ENCODE peak calls at places on chromosome 16, in six cellular contexts. One of them, this sample, is unnamed.

GRCh38 chr16:1979271-1980025 is 1.8 kb downstream of the NOXO1 start:
- DNase-seq in HCT116: no peak
- DNase-seq in breast epithelium: no peak
- DNase-seq in stomach: peak
- DNase-seq in ovary: no peak
- DNase-seq in H1: no peak
- DNase-seq in this sample: no peak

GRCh38 chr16:19809121-19809635 is 75.5 kb downstream of the GPRC5B start:
- DNase-seq in HCT116: no peak
- DNase-seq in breast epithelium: no peak
- DNase-seq in stomach: peak
- DNase-seq in ovary: no peak
- DNase-seq in H1: no peak
- DNase-seq in this sample: no peak

GRCh38 chr16:12017583-12017982 is 41.0 kb downstream of the SNX29 start:
- DNase-seq in HCT116: no peak
- DNase-seq in breast epithelium: no peak
- DNase-seq in stomach: no peak
- DNase-seq in ovary: no peak
- DNase-seq in H1: no peak
- DNase-seq in this sample: no peak

GRCh38 chr16:50259334-50260205 is 6.8 kb upstream of the ADCY7 start:
- DNase-seq in HCT116: no peak
- DNase-seq in breast epithelium: no peak
- DNase-seq in stomach: peak
- DNase-seq in ovary: peak
- DNase-seq in H1: no peak
- DNase-seq in this sample: peak

GRCh38 chr16:11240636-11241473 is 15.1 kb downstream of the SOCS1 start:
- DNase-seq in HCT116: no peak
- DNase-seq in breast epithelium: no peak
- DNase-seq in stomach: peak
- DNase-seq in ovary: no peak
- DNase-seq in H1: no peak
- DNase-seq in this sample: no peak

GRCh38 chr16:49460786-49461470 is 87.3 kb downstream of the C16orf78 start:
- DNase-seq in HCT116: no peak
- DNase-seq in breast epithelium: no peak
- DNase-seq in stomach: peak
- DNase-seq in ovary: no peak
- DNase-seq in H1: no peak
- DNase-seq in this sample: no peak

GRCh38 chr16:88306860-88307545 is 75.8 kb upstream of the ZNF469 start:
- DNase-seq in HCT116: no peak
- DNase-seq in breast epithelium: peak
- DNase-seq in stomach: no peak
- DNase-seq in ovary: peak
- DNase-seq in H1: no peak
- DNase-seq in this sample: peak

GRCh38 chr16:75105306-75106061 is 11.1 kb downstream of the LDHD start:
- DNase-seq in HCT116: no peak
- DNase-seq in breast epithelium: no peak
- DNase-seq in stomach: no peak
- DNase-seq in ovary: peak
- DNase-seq in H1: no peak
- DNase-seq in this sample: no peak

GRCh38 chr16:48487287-48487686 is 102.1 kb upstream of the SIAH1 start:
- DNase-seq in HCT116: no peak
- DNase-seq in breast epithelium: no peak
- DNase-seq in stomach: no peak
- DNase-seq in ovary: no peak
- DNase-seq in H1: no peak
- DNase-seq in this sample: no peak

GRCh38 chr16:50302472-50303005 is 36.2 kb downstream of the ADCY7 start:
- DNase-seq in HCT116: no peak
- DNase-seq in breast epithelium: no peak
- DNase-seq in stomach: no peak
- DNase-seq in ovary: peak
- DNase-seq in H1: no peak
- DNase-seq in this sample: peak

GRCh38 chr16:1914084-1914608 is 4.1 kb downstream of the HS3ST6 start:
- DNase-seq in HCT116: no peak
- DNase-seq in breast epithelium: no peak
- DNase-seq in stomach: no peak
- DNase-seq in ovary: no peak
- DNase-seq in H1: no peak
- DNase-seq in this sample: no peak

GRCh38 chr16:76278976-76279375 is 1.8 kb downstream of the CNTNAP4 start:
- DNase-seq in HCT116: no peak
- DNase-seq in breast epithelium: no peak
- DNase-seq in stomach: no peak
- DNase-seq in ovary: no peak
- DNase-seq in H1: no peak
- DNase-seq in this sample: no peak

GRCh38 chr16:70018254-70018653 is 67.1 kb downstream of the CLEC18A start:
- DNase-seq in HCT116: peak
- DNase-seq in breast epithelium: no peak
- DNase-seq in stomach: no peak
- DNase-seq in ovary: no peak
- DNase-seq in H1: no peak
- DNase-seq in this sample: no peak

GRCh38 chr16:5768445-5768844 is 670.9 kb upstream of the EEF2KMT start:
- DNase-seq in HCT116: no peak
- DNase-seq in breast epithelium: no peak
- DNase-seq in stomach: no peak
- DNase-seq in ovary: no peak
- DNase-seq in H1: no peak
- DNase-seq in this sample: no peak

GRCh38 chr16:89759742-89760366 is 38.5 kb downstream of the ZNF276 start:
- DNase-seq in HCT116: no peak
- DNase-seq in breast epithelium: no peak
- DNase-seq in stomach: no peak
- DNase-seq in ovary: no peak
- DNase-seq in H1: no peak
- DNase-seq in this sample: no peak

GRCh38 chr16:67862623-67863583 is 9.9 kb upstream of the EDC4 start:
- DNase-seq in HCT116: no peak
- DNase-seq in breast epithelium: no peak
- DNase-seq in stomach: peak
- DNase-seq in ovary: no peak
- DNase-seq in H1: no peak
- DNase-seq in this sample: peak

GRCh38 chr16:49937886-49938285 is 82.0 kb upstream of the ZNF423 start:
- DNase-seq in HCT116: no peak
- DNase-seq in breast epithelium: no peak
- DNase-seq in stomach: peak
- DNase-seq in ovary: no peak
- DNase-seq in H1: no peak
- DNase-seq in this sample: no peak

GRCh38 chr16:22979038-22979437 is 165.1 kb downstream of the HS3ST2 start:
- DNase-seq in HCT116: no peak
- DNase-seq in breast epithelium: no peak
- DNase-seq in stomach: no peak
- DNase-seq in ovary: no peak
- DNase-seq in H1: no peak
- DNase-seq in this sample: no peak

GRCh38 chr16:48613061-48613957 is 3.3 kb upstream of the N4BP1 start:
- DNase-seq in HCT116: no peak
- DNase-seq in breast epithelium: no peak
- DNase-seq in stomach: peak
- DNase-seq in ovary: no peak
- DNase-seq in H1: no peak
- DNase-seq in this sample: no peak

DNA sequence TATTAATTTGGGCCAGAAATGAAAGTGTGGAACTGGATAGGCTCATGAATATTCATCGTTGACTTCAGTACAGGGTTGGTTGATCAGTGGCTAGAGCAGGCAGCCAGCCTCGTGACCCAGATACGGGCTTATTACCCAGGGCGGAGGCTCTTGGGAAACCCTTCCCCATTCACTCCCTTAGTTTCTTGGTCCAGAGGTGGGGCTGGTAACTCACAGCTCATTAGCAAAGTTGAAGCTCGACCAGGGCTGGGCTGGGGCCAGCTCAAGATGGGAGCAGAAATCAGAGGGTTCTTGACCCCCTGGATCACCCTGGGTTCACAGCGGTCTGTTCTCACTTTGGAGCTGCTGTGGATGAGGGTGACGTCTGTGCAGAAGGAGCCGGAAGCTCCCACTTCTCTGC is 44.6 kb upstream of the GSE1 start:
- DNase-seq in HCT116: no peak
- DNase-seq in breast epithelium: no peak
- DNase-seq in stomach: peak
- DNase-seq in ovary: no peak
- DNase-seq in H1: no peak
- DNase-seq in this sample: no peak
- TF ChIP-seq POLR2A in HCT116: no peak
- TF ChIP-seq POLR2A in breast epithelium: no peak
- TF ChIP-seq POLR2A in stomach: no peak
- TF ChIP-seq POLR2A in ovary: no peak
- TF ChIP-seq POLR2A in H1: no peak
- TF ChIP-seq POLR2A in this sample: no peak

DNA sequence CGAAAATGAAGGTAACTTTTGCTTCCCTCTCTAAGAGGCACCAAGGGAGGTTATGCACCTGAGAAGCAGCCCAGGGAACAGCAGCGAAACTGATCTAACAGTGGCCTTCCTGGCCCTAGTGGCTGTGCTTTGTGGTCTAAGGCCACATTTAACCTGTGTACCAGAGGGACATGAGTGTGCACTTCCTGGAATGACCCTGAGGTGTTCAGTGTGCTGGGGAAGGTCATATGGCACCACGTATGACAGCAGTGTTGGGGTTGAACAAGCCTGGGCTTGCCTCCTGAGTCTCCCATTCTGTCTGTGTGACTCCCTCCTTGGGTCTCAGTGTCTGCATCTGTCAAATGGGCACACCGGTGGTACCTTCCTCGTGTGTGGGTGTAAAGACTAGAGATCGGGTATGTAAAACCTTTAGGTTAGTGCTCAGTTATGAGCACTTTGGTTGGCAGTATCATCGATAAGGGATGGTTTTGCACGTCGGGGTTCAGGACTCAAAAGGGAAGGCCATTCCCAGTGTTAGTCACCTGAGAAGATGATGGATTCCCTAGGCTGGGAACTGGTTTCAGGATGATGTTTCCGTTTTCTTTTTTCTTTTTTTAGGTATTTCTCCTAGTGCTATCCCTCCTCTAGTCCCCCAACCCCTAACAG is 31.9 kb downstream of the PLCG2 start:
- DNase-seq in HCT116: no peak
- DNase-seq in breast epithelium: no peak
- DNase-seq in stomach: no peak
- DNase-seq in ovary: no peak
- DNase-seq in H1: no peak
- DNase-seq in this sample: no peak
- TF ChIP-seq CTCF in HCT116: no peak
- TF ChIP-seq CTCF in breast epithelium: no peak
- TF ChIP-seq CTCF in stomach: no peak
- TF ChIP-seq CTCF in ovary: no peak
- TF ChIP-seq CTCF in H1: no peak
- TF ChIP-seq CTCF in this sample: no peak

GRCh38 chr16:73002836-73003235 is 45.1 kb downstream of the ZFHX3 start:
- DNase-seq in HCT116: no peak
- DNase-seq in breast epithelium: no peak
- DNase-seq in stomach: no peak
- DNase-seq in ovary: no peak
- DNase-seq in H1: no peak
- DNase-seq in this sample: no peak

GRCh38 chr16:73000907-73001521 is 46.9 kb downstream of the ZFHX3 start:
- DNase-seq in HCT116: no peak
- DNase-seq in breast epithelium: no peak
- DNase-seq in stomach: no peak
- DNase-seq in ovary: no peak
- DNase-seq in H1: no peak
- DNase-seq in this sample: no peak

GRCh38 chr16:72999541-73000019 is 48.3 kb downstream of the ZFHX3 start:
- DNase-seq in HCT116: no peak
- DNase-seq in breast epithelium: no peak
- DNase-seq in stomach: no peak
- DNase-seq in ovary: no peak
- DNase-seq in H1: no peak
- DNase-seq in this sample: no peak

GRCh38 chr16:72997141-72997542 is 50.8 kb downstream of the ZFHX3 start:
- DNase-seq in HCT116: no peak
- DNase-seq in breast epithelium: peak
- DNase-seq in stomach: peak
- DNase-seq in ovary: no peak
- DNase-seq in H1: no peak
- DNase-seq in this sample: no peak

DNA sequence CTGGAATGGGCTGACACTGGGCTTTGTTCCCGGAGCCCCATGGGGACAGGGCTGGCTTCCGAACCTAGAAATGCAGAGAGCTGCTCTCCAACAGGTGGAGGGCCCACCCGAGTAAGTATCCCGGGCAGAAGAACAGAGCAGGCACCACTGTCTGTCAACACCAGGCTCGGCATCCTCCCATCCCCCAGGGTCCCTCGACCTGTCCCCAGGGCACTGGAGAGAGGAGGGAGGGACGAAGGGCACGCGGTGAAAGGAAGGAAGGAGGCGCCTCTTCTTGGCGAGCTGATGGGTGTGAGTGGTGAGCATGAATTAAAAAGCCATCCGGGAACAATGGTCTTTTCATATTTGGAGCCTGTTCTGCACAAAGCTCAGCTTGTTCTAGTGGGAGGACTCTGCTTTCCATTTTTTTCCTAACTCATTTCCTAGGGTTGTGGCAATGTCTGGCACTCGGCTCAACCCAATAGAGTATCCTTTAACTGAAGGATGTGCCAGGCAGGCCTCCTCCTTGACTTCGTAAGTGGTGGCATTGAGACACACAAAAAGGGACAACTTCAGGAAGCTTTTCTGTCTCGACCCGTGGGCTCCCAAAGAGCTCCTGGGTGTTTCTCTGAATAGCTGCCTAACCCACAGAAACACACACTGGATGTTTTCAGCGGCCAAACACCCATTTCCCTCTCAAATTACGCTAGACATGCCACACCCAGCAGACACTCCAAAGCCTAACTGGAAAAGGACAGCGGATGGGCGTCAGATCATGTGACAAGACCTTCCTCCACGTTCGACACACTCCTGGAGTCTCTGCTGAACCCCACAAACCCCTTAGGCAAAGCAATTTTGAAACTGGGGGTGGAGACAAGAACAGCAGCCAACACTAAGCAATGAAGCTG is 47.7 kb downstream of the ZFHX3 start:
- DNase-seq in HCT116: no peak
- DNase-seq in breast epithelium: peak
- DNase-seq in stomach: no peak
- DNase-seq in ovary: no peak
- DNase-seq in H1: no peak
- DNase-seq in this sample: no peak
- H3K4me3 ChIP-seq in HCT116: no peak
- H3K4me3 ChIP-seq in breast epithelium: peak
- H3K4me3 ChIP-seq in stomach: no peak
- H3K4me3 ChIP-seq in ovary: no peak
- H3K4me3 ChIP-seq in H1: no peak
- H3K4me3 ChIP-seq in this sample: no peak

DNA sequence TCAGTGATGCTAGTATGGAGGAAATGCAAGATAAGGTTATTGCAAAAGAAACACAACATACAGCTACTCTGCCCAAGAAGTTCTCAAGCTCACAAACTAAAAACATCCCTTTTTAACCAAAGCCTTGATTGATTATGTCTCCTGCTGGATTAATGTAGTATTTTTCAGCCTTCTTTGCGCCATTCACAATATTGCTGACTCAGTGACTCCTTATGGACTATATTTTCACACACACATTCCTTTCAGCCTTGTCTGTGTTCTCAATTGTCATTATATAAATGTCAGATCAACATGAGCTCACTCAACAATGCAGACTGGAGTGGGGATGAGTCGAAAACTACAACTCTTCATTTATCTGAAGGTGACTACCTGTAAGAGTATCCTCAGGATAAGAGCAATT is 579.3 kb upstream of the CDH8 start:
- DNase-seq in HCT116: no peak
- DNase-seq in breast epithelium: no peak
- DNase-seq in stomach: no peak
- DNase-seq in ovary: no peak
- DNase-seq in H1: no peak
- DNase-seq in this sample: no peak
- TF ChIP-seq POLR2A in HCT116: no peak
- TF ChIP-seq POLR2A in breast epithelium: no peak
- TF ChIP-seq POLR2A in stomach: no peak
- TF ChIP-seq POLR2A in ovary: no peak
- TF ChIP-seq POLR2A in H1: no peak
- TF ChIP-seq POLR2A in this sample: no peak